ENCODE peak calls at places on chromosomes 1 and 21, in six cellular contexts. F is psoas muscle, S is WERI-Rb-1, P is stomach, U is IMR-90, X is Karpas-422. G is an unnamed sample.

GRCh38 chr1:39575191-39576015 is 1.2 kb downstream of the PABPC4 start:
- DNase-seq in F (peak; percentile 82), S (no peak), P (peak; percentile 69), U (peak; percentile 81), X (peak; percentile 63), G (peak; percentile 84)

GRCh38 chr1:33354707-33355276 is 33.9 kb upstream of the A3GALT2 start:
- DNase-seq in F (no peak), S (no peak), P (no peak), U (no peak), X (no peak), G (no peak)

GRCh38 chr1:53175302-53175913 is 21.2 kb upstream of the CPT2 start:
- DNase-seq in F (no peak), S (no peak), P (peak; percentile 89), U (peak; percentile 82), X (no peak), G (no peak)

GRCh38 chr1:172678990-172679772 is 20.3 kb downstream of the FASLG start:
- DNase-seq in F (no peak), S (no peak), P (no peak), U (no peak), X (no peak), G (no peak)

GRCh38 chr1:210446479-210446878 is 117.8 kb downstream of the HHAT start:
- DNase-seq in F (no peak), S (peak; percentile 90), P (no peak), U (peak; percentile 30), X (no peak), G (peak; percentile 58)

GRCh38 chr1:197933016-197933415 is 15.8 kb downstream of the LHX9 start:
- DNase-seq in F (no peak), S (no peak), P (no peak), U (no peak), X (no peak), G (no peak)

GRCh38 chr1:210294991-210295773 is 33.5 kb upstream of the HHAT start:
- DNase-seq in F (peak; percentile 61), S (peak; percentile 89), P (no peak), U (no peak), X (no peak), G (peak; percentile 69)

GRCh38 chr1:3154081-3154795 is 85.2 kb downstream of the PRDM16 start:
- DNase-seq in F (no peak), S (no peak), P (peak; percentile 52), U (no peak), X (no peak), G (no peak)

GRCh38 chr1:152461544-152461943 is 47.5 kb upstream of the CRNN start:
- DNase-seq in F (no peak), S (peak; percentile 79), P (peak; percentile 45), U (peak; percentile 38), X (peak; percentile 90), G (peak; percentile 54)

GRCh38 chr21:40568756-40569155 is 278.2 kb downstream of the DSCAM start:
- DNase-seq in F (no peak), S (peak; percentile 80), P (no peak), U (no peak), X (no peak), G (no peak)

GRCh38 chr1:232040260-232040659 is 413.7 kb downstream of the DISC1 start:
- DNase-seq in F (no peak), S (peak; percentile 49), P (no peak), U (no peak), X (no peak), G (no peak)

GRCh38 chr1:241895013-241895412 is 47.0 kb downstream of the EXO1 start:
- DNase-seq in F (no peak), S (no peak), P (no peak), U (no peak), X (no peak), G (no peak)

GRCh38 chr1:168691541-168691940 is 37.5 kb downstream of the DPT start:
- DNase-seq in F (no peak), S (peak; percentile 15), P (no peak), U (no peak), X (no peak), G (no peak)

GRCh38 chr1:26690576-26691031 is 5.2 kb upstream of the ARID1A start:
- DNase-seq in F (no peak), S (no peak), P (no peak), U (no peak), X (no peak), G (no peak)

GRCh38 chr21:45078877-45079281 is 4.5 kb downstream of the ADARB1 start:
- DNase-seq in F (no peak), S (no peak), P (peak; percentile 29), U (peak; percentile 85), X (no peak), G (peak; percentile 74)

GRCh38 chr1:32992489-32993214 is 28.0 kb upstream of the RNF19B start:
- DNase-seq in F (peak; percentile 85), S (peak; percentile 82), P (peak; percentile 89), U (peak; percentile 95), X (peak; percentile 89), G (peak; percentile 97)

GRCh38 chr1:212485895-212486590 is 53.3 kb downstream of the NENF start:
- DNase-seq in F (peak; percentile 65), S (peak; percentile 63), P (peak; percentile 70), U (peak; percentile 97), X (no peak), G (peak; percentile 78)

GRCh38 chr1:31689821-31690220 is 14.0 kb downstream of the COL16A1 start:
- DNase-seq in F (no peak), S (no peak), P (no peak), U (peak; percentile 96), X (no peak), G (peak; percentile 91)

GRCh38 chr1:164534863-164535590 is 24.0 kb upstream of the PBX1 start:
- DNase-seq in F (no peak), S (no peak), P (no peak), U (no peak), X (no peak), G (no peak)

GRCh38 chr1:62398377-62398776 is 38.5 kb upstream of the USP1 start:
- DNase-seq in F (no peak), S (no peak), P (no peak), U (peak; percentile 71), X (no peak), G (peak; percentile 28)

GRCh38 chr1:6580588-6581270 is 935 bp downstream of the ZBTB48 start:
- DNase-seq in F (peak; percentile 65), S (no peak), P (no peak), U (no peak), X (peak; percentile 61), G (peak; percentile 4)

GRCh38 chr1:7555391-7556185 is 215.5 kb upstream of the VAMP3 start:
- DNase-seq in F (peak; percentile 8), S (no peak), P (no peak), U (no peak), X (no peak), G (no peak)

GRCh38 chr1:110606784-110607662 is 865 bp upstream of the KCNA2 start:
- DNase-seq in F (no peak), S (peak; percentile 52), P (no peak), U (no peak), X (no peak), G (no peak)

GRCh38 chr1:24909388-24909898 is 20.6 kb downstream of the RUNX3 start:
- DNase-seq in F (no peak), S (peak; percentile 38), P (peak; percentile 61), U (peak; percentile 61), X (no peak), G (peak; percentile 82)

GRCh38 chr1:229642376-229642775 is 16.3 kb downstream of the URB2 start:
- DNase-seq in F (no peak), S (no peak), P (no peak), U (no peak), X (no peak), G (no peak)

GRCh38 chr1:60130703-60131102 is 57.1 kb upstream of the C1orf87 start:
- DNase-seq in F (no peak), S (no peak), P (no peak), U (no peak), X (no peak), G (no peak)

GRCh38 chr1:76425104-76425842 is 350.7 kb downstream of the ST6GALNAC3 start:
- DNase-seq in F (no peak), S (no peak), P (no peak), U (no peak), X (peak; percentile 66), G (peak; percentile 10)

GRCh38 chr1:15757016-15757543 is 1.5 kb upstream of the FBLIM1 start:
- DNase-seq in F (no peak), S (no peak), P (no peak), U (no peak), X (no peak), G (no peak)
- H3K4me3 ChIP-seq in F (no peak overlapping the region), S (no peak overlapping the region), P (peak overlapping the region; percentile 19), U (no peak overlapping the region), X (no peak overlapping the region), G (no peak overlapping the region)

GRCh38 chr1:40694353-40694874 is 2.9 kb downstream of the NFYC start:
- DNase-seq in F (no peak), S (no peak), P (no peak), U (no peak), X (no peak), G (no peak)

GRCh38 chr1:40691538-40692428 is at the start of gene NFYC:
- DNase-seq in F (peak; percentile 97), S (peak; percentile 96), P (peak; percentile 96), U (peak; percentile 97), X (peak; percentile 99), G (peak; percentile 98)

GRCh38 chr1:40692429-40692905 is 963 bp downstream of the NFYC start:
- DNase-seq in F (no peak), S (no peak), P (no peak), U (peak; percentile 25), X (no peak), G (peak; percentile 22)

GRCh38 chr1:40690919-40691537 is 476 bp upstream of the NFYC start:
- DNase-seq in F (no peak), S (no peak), P (no peak), U (no peak), X (no peak), G (no peak)

GRCh38 chr1:40693425-40693824 is 1.9 kb downstream of the NFYC start:
- DNase-seq in F (no peak), S (no peak), P (no peak), U (no peak), X (no peak), G (no peak)
- H3K4me3 ChIP-seq in F (no peak overlapping the region), S (no peak overlapping the region), P (no peak overlapping the region), U (no peak overlapping the region), X (peak overlapping the region; percentile 93), G (no peak overlapping the region)

GRCh38 chr1:23557471-23558124 is 1.7 kb downstream of the ID3 start:
- DNase-seq in F (no peak), S (no peak), P (no peak), U (peak; percentile 47), X (peak; percentile 64), G (no peak)

GRCh38 chr1:23555225-23555801 is 4.0 kb downstream of the ID3 start:
- DNase-seq in F (peak; percentile 59), S (no peak), P (no peak), U (peak; percentile 68), X (no peak), G (peak; percentile 79)

GRCh38 chr1:23558140-23558871 is 995 bp downstream of the ID3 start:
- DNase-seq in F (peak; percentile 75), S (peak; percentile 78), P (peak; percentile 73), U (peak; percentile 48), X (no peak), G (peak; percentile 47)

GRCh38 chr1:23555949-23556640 is 3.2 kb downstream of the ID3 start:
- DNase-seq in F (no peak), S (peak; percentile 51), P (no peak), U (peak; percentile 86), X (peak; percentile 61), G (peak; percentile 89)

GRCh38 chr1:23556661-23557470 is 2.4 kb downstream of the ID3 start:
- DNase-seq in F (no peak), S (no peak), P (no peak), U (peak; percentile 86), X (no peak), G (peak; percentile 87)
- H3K4me3 ChIP-seq in F (peak overlapping the region; percentile 74), S (peak overlapping the region; percentile 89), P (peak overlapping the region; percentile 71), U (peak overlapping the region; percentile 76), X (peak overlapping the region; percentile 77), G (peak overlapping the region; percentile 91)

GRCh38 chr1:156160000-156160743 is 6.8 kb downstream of the SEMA4A start:
- DNase-seq in F (peak; percentile 90), S (no peak), P (no peak), U (no peak), X (no peak), G (no peak)
- H3K4me3 ChIP-seq in F (peak overlapping the region; percentile 69), S (peak overlapping the region; percentile 47), P (peak overlapping the region; percentile 48), U (no peak overlapping the region), X (no peak overlapping the region), G (peak overlapping the region; percentile 43)